ENCODE peak calls at places on chromosomes 6 and 20, in nine cellular contexts. One of them, this sample, is unnamed.

GRCh38 chr20:33423141-33423834 is 20.3 kb downstream of the SNTA1 start:
- DNase-seq in GDM1: no peak
- DNase-seq in HEK293T: no peak
- DNase-seq in AG10803: peak
- DNase-seq in tibial artery: peak
- DNase-seq in NCI-H2029 treated with DMSO at 0.1 percent for 48 hours: no peak
- DNase-seq in HuH-7.5: no peak
- DNase-seq in HCT116: no peak
- DNase-seq in NCI-H1930: no peak
- DNase-seq in this sample: no peak

GRCh38 chr6:470901-471448 is 79.4 kb downstream of the IRF4 start:
- DNase-seq in tibial artery: no peak
- DNase-seq in HCT116: no peak
- DNase-seq in NCI-H2029 treated with DMSO at 0.1 percent for 48 hours: no peak
- DNase-seq in NCI-H1930: no peak
- DNase-seq in AG10803: no peak
- DNase-seq in HuH-7.5: no peak
- DNase-seq in GDM1: no peak
- DNase-seq in HEK293T: no peak
- DNase-seq in this sample: no peak

GRCh38 chr6:17505062-17505476 is 95.0 kb upstream of the FAM8A1 start:
- DNase-seq in HuH-7.5: no peak
- DNase-seq in HEK293T: no peak
- DNase-seq in NCI-H1930: no peak
- DNase-seq in tibial artery: no peak
- DNase-seq in NCI-H2029 treated with DMSO at 0.1 percent for 48 hours: no peak
- DNase-seq in GDM1: no peak
- DNase-seq in AG10803: peak
- DNase-seq in HCT116: peak
- DNase-seq in this sample: peak

GRCh38 chr6:152380351-152380767 is 256.8 kb downstream of the SYNE1 start:
- DNase-seq in tibial artery: no peak
- DNase-seq in GDM1: no peak
- DNase-seq in HCT116: no peak
- DNase-seq in HEK293T: no peak
- DNase-seq in NCI-H1930: no peak
- DNase-seq in HuH-7.5: no peak
- DNase-seq in AG10803: peak
- DNase-seq in NCI-H2029 treated with DMSO at 0.1 percent for 48 hours: no peak
- DNase-seq in this sample: peak

GRCh38 chr20:59165389-59165785 is 1.8 kb downstream of the ZNF831 start:
- DNase-seq in HuH-7.5: no peak
- DNase-seq in NCI-H2029 treated with DMSO at 0.1 percent for 48 hours: no peak
- DNase-seq in HEK293T: no peak
- DNase-seq in AG10803: no peak
- DNase-seq in GDM1: no peak
- DNase-seq in HCT116: no peak
- DNase-seq in tibial artery: no peak
- DNase-seq in NCI-H1930: no peak
- DNase-seq in this sample: no peak

GRCh38 chr6:34834789-34835518 is 43.1 kb downstream of the BLTP3A start:
- DNase-seq in AG10803: peak
- DNase-seq in GDM1: no peak
- DNase-seq in tibial artery: no peak
- DNase-seq in NCI-H1930: no peak
- DNase-seq in NCI-H2029 treated with DMSO at 0.1 percent for 48 hours: no peak
- DNase-seq in HCT116: no peak
- DNase-seq in HuH-7.5: no peak
- DNase-seq in HEK293T: no peak
- DNase-seq in this sample: no peak

GRCh38 chr6:5259428-5259827 is 1.3 kb downstream of the LYRM4 start:
- DNase-seq in NCI-H2029 treated with DMSO at 0.1 percent for 48 hours: no peak
- DNase-seq in HuH-7.5: no peak
- DNase-seq in GDM1: no peak
- DNase-seq in NCI-H1930: no peak
- DNase-seq in tibial artery: no peak
- DNase-seq in AG10803: no peak
- DNase-seq in HEK293T: no peak
- DNase-seq in HCT116: no peak
- DNase-seq in this sample: no peak

GRCh38 chr6:36946526-36946925 is 8.0 kb upstream of the PI16 start:
- DNase-seq in HEK293T: no peak
- DNase-seq in tibial artery: no peak
- DNase-seq in AG10803: no peak
- DNase-seq in GDM1: no peak
- DNase-seq in HuH-7.5: no peak
- DNase-seq in NCI-H2029 treated with DMSO at 0.1 percent for 48 hours: no peak
- DNase-seq in NCI-H1930: no peak
- DNase-seq in HCT116: no peak
- DNase-seq in this sample: no peak

GRCh38 chr20:37327748-37328147 is 18.2 kb upstream of the SRC start:
- DNase-seq in HuH-7.5: no peak
- DNase-seq in NCI-H2029 treated with DMSO at 0.1 percent for 48 hours: no peak
- DNase-seq in GDM1: no peak
- DNase-seq in HCT116: no peak
- DNase-seq in tibial artery: peak
- DNase-seq in NCI-H1930: no peak
- DNase-seq in AG10803: peak
- DNase-seq in HEK293T: no peak
- DNase-seq in this sample: no peak

GRCh38 chr6:101011165-101011564 is 130.0 kb upstream of the ASCC3 start:
- DNase-seq in tibial artery: no peak
- DNase-seq in HCT116: no peak
- DNase-seq in AG10803: no peak
- DNase-seq in HEK293T: no peak
- DNase-seq in NCI-H2029 treated with DMSO at 0.1 percent for 48 hours: peak
- DNase-seq in HuH-7.5: no peak
- DNase-seq in GDM1: no peak
- DNase-seq in NCI-H1930: no peak
- DNase-seq in this sample: no peak

GRCh38 chr6:127768223-127768622 is 132.6 kb downstream of the THEMIS start:
- DNase-seq in NCI-H2029 treated with DMSO at 0.1 percent for 48 hours: no peak
- DNase-seq in tibial artery: no peak
- DNase-seq in HuH-7.5: no peak
- DNase-seq in HCT116: no peak
- DNase-seq in HEK293T: no peak
- DNase-seq in AG10803: no peak
- DNase-seq in NCI-H1930: no peak
- DNase-seq in GDM1: no peak
- DNase-seq in this sample: no peak

GRCh38 chr6:105001063-105001462 is 44.2 kb downstream of the LIN28B start:
- DNase-seq in HEK293T: no peak
- DNase-seq in tibial artery: no peak
- DNase-seq in HuH-7.5: no peak
- DNase-seq in GDM1: no peak
- DNase-seq in HCT116: no peak
- DNase-seq in NCI-H1930: no peak
- DNase-seq in AG10803: no peak
- DNase-seq in NCI-H2029 treated with DMSO at 0.1 percent for 48 hours: no peak
- DNase-seq in this sample: no peak

GRCh38 chr6:42088101-42088591 is 37.8 kb downstream of the TAF8 start:
- DNase-seq in HEK293T: no peak
- DNase-seq in GDM1: no peak
- DNase-seq in NCI-H1930: no peak
- DNase-seq in NCI-H2029 treated with DMSO at 0.1 percent for 48 hours: no peak
- DNase-seq in HCT116: no peak
- DNase-seq in HuH-7.5: no peak
- DNase-seq in AG10803: peak
- DNase-seq in tibial artery: no peak
- DNase-seq in this sample: peak

GRCh38 chr6:37204014-37204751 is 34.2 kb downstream of the PIM1 start:
- DNase-seq in HCT116: no peak
- DNase-seq in tibial artery: no peak
- DNase-seq in NCI-H1930: no peak
- DNase-seq in GDM1: no peak
- DNase-seq in HEK293T: no peak
- DNase-seq in AG10803: peak
- DNase-seq in NCI-H2029 treated with DMSO at 0.1 percent for 48 hours: peak
- DNase-seq in HuH-7.5: no peak
- DNase-seq in this sample: no peak

GRCh38 chr20:62772994-62773858 is 23.0 kb upstream of the MRGBP start:
- DNase-seq in AG10803: peak
- DNase-seq in GDM1: no peak
- DNase-seq in tibial artery: no peak
- DNase-seq in HCT116: no peak
- DNase-seq in NCI-H1930: no peak
- DNase-seq in NCI-H2029 treated with DMSO at 0.1 percent for 48 hours: no peak
- DNase-seq in HuH-7.5: no peak
- DNase-seq in HEK293T: no peak
- DNase-seq in this sample: peak

GRCh38 chr6:25171301-25171700 is 107.9 kb upstream of the CARMIL1 start:
- DNase-seq in HCT116: no peak
- DNase-seq in NCI-H1930: no peak
- DNase-seq in HEK293T: no peak
- DNase-seq in AG10803: no peak
- DNase-seq in GDM1: no peak
- DNase-seq in HuH-7.5: no peak
- DNase-seq in tibial artery: no peak
- DNase-seq in NCI-H2029 treated with DMSO at 0.1 percent for 48 hours: no peak
- DNase-seq in this sample: no peak

GRCh38 chr20:615494-615893 is 5.4 kb upstream of the TCF15 start:
- DNase-seq in HCT116: no peak
- DNase-seq in NCI-H1930: no peak
- DNase-seq in GDM1: no peak
- DNase-seq in HEK293T: no peak
- DNase-seq in HuH-7.5: no peak
- DNase-seq in tibial artery: no peak
- DNase-seq in AG10803: no peak
- DNase-seq in NCI-H2029 treated with DMSO at 0.1 percent for 48 hours: no peak
- DNase-seq in this sample: no peak

GRCh38 chr20:51489611-51490010 is 52.9 kb downstream of the NFATC2 start:
- DNase-seq in HCT116: no peak
- DNase-seq in HuH-7.5: no peak
- DNase-seq in AG10803: no peak
- DNase-seq in tibial artery: no peak
- DNase-seq in NCI-H2029 treated with DMSO at 0.1 percent for 48 hours: no peak
- DNase-seq in NCI-H1930: no peak
- DNase-seq in GDM1: no peak
- DNase-seq in HEK293T: no peak
- DNase-seq in this sample: no peak

GRCh38 chr6:108353853-108354252 is 59.0 kb downstream of the AFG1L start:
- DNase-seq in HuH-7.5: no peak
- DNase-seq in NCI-H1930: no peak
- DNase-seq in NCI-H2029 treated with DMSO at 0.1 percent for 48 hours: no peak
- DNase-seq in tibial artery: no peak
- DNase-seq in HCT116: no peak
- DNase-seq in HEK293T: no peak
- DNase-seq in GDM1: no peak
- DNase-seq in AG10803: no peak
- DNase-seq in this sample: no peak

GRCh38 chr6:169220068-169220964 is 33.3 kb downstream of the THBS2 start:
- DNase-seq in tibial artery: no peak
- DNase-seq in NCI-H1930: no peak
- DNase-seq in HCT116: no peak
- DNase-seq in GDM1: no peak
- DNase-seq in HEK293T: no peak
- DNase-seq in NCI-H2029 treated with DMSO at 0.1 percent for 48 hours: no peak
- DNase-seq in AG10803: no peak
- DNase-seq in HuH-7.5: no peak
- DNase-seq in this sample: no peak

GRCh38 chr6:112680076-112680475 is 332.9 kb downstream of the RFPL4B start:
- DNase-seq in NCI-H1930: no peak
- DNase-seq in GDM1: no peak
- DNase-seq in HCT116: no peak
- DNase-seq in tibial artery: no peak
- DNase-seq in HEK293T: no peak
- DNase-seq in AG10803: peak
- DNase-seq in HuH-7.5: no peak
- DNase-seq in NCI-H2029 treated with DMSO at 0.1 percent for 48 hours: no peak
- DNase-seq in this sample: no peak

This sample was measured in dermis blood vessel endothelial cell.